ENCODE peak calls at places on chromosome 20, in nine cellular contexts. C, Y, O, A, T, I, X, D and Z are unnamed samples.

GRCh38 chr20:60050193-60050960 is 92.2 kb downstream of the CDH26 start:
- DNase-seq in C (no peak), Y (no peak), O (no peak), A (no peak), T (peak), I (peak), X (no peak), D (no peak), Z (no peak)

GRCh38 chr20:17179840-17180239 is 47.0 kb upstream of the PCSK2 start:
- DNase-seq in C (no peak), Y (no peak), O (no peak), A (no peak), T (no peak), I (no peak), X (no peak), D (no peak), Z (no peak)

GRCh38 chr20:46350201-46350985 is 42.1 kb upstream of the CDH22 start:
- DNase-seq in C (no peak), Y (no peak), O (no peak), A (no peak), T (no peak), I (peak), X (peak), D (peak), Z (no peak)

GRCh38 chr20:21166801-21167200 is 40.9 kb downstream of the KIZ start:
- DNase-seq in C (no peak), Y (no peak), O (no peak), A (no peak), T (no peak), I (no peak), X (no peak), D (no peak), Z (no peak)

GRCh38 chr20:9140172-9140760 is 71.4 kb downstream of the PLCB4 start:
- DNase-seq in C (no peak), Y (no peak), O (no peak), A (no peak), T (no peak), I (no peak), X (no peak), D (no peak), Z (no peak)

GRCh38 chr20:41135187-41135887 is 2.0 kb upstream of the PLCG1 start:
- DNase-seq in C (peak), Y (no peak), O (peak), A (no peak), T (peak), I (peak), X (no peak), D (peak), Z (no peak)

GRCh38 chr20:3781153-3781910 is at the start of gene SPEF1:
- DNase-seq in C (no peak), Y (peak), O (no peak), A (peak), T (peak), I (peak), X (peak), D (peak), Z (no peak)

GRCh38 chr20:8094415-8094818 is 37.6 kb upstream of the PLCB1 start:
- DNase-seq in C (no peak), Y (peak), O (no peak), A (peak), T (no peak), I (no peak), X (peak), D (no peak), Z (no peak)

GRCh38 chr20:15487030-15487429 is 1086.2 kb downstream of the KIF16B start:
- DNase-seq in C (no peak), Y (no peak), O (no peak), A (no peak), T (no peak), I (no peak), X (no peak), D (no peak), Z (no peak)

GRCh38 chr20:4026093-4026601 is 10.8 kb upstream of the RNF24 start:
- DNase-seq in C (no peak), Y (no peak), O (no peak), A (no peak), T (no peak), I (peak), X (peak), D (peak), Z (no peak)